ENCODE peak calls at places on chromosomes 4 and X, in seven cellular contexts. J is fibroblast of mammary gland, A is tibial nerve, O is MM.1S, V is B cell, Z is AG09319, T is bronchial epithelial cell. L is an unnamed sample.

GRCh38 chr4:44679060-44679459 is 840 bp downstream of the GUF1 start:
- DNase-seq in J (no peak), A (no peak), O (no peak), V (no peak), Z (no peak), T (no peak), L (no peak)

GRCh38 chr4:83150563-83151330 is 36.2 kb upstream of the PLAC8 start:
- DNase-seq in J (peak), A (no peak), O (no peak), V (no peak), Z (no peak), T (peak), L (no peak)

GRCh38 chr4:8069102-8069752 is 89.4 kb downstream of the ABLIM2 start:
- DNase-seq in J (no peak), A (no peak), O (no peak), V (no peak), Z (no peak), T (no peak), L (no peak)

GRCh38 chr4:5018603-5019002 is 655 bp downstream of the CYTL1 start:
- DNase-seq in J (no peak), A (no peak), O (no peak), V (no peak), Z (no peak), T (no peak), L (no peak)

GRCh38 chr4:153159728-153160221 is 44.5 kb upstream of the TRIM2 start:
- DNase-seq in J (peak), A (no peak), O (no peak), V (no peak), Z (no peak), T (no peak), L (no peak)

GRCh38 chr4:35723973-35724372 is 520.3 kb downstream of the ARAP2 start:
- DNase-seq in J (no peak), A (no peak), O (no peak), V (no peak), Z (no peak), T (no peak), L (no peak)

GRCh38 chr4:19009886-19010285 is 988.3 kb upstream of the LCORL start:
- DNase-seq in J (no peak), A (no peak), O (no peak), V (no peak), Z (no peak), T (no peak), L (no peak)

GRCh38 chr4:124803026-124803425 is 90.5 kb upstream of the ANKRD50 start:
- DNase-seq in J (no peak), A (no peak), O (no peak), V (no peak), Z (no peak), T (no peak), L (no peak)

GRCh38 chr4:152988721-152989553 is 52.8 kb downstream of the FHDC1 start:
- DNase-seq in J (no peak), A (no peak), O (no peak), V (no peak), Z (no peak), T (no peak), L (no peak)

GRCh38 chr4:127685292-127685691 is 44.9 kb upstream of the SLC25A31 start:
- DNase-seq in J (peak), A (no peak), O (no peak), V (no peak), Z (no peak), T (peak), L (no peak)

GRCh38 chr4:156638925-156639605 is 332.5 kb downstream of the PDGFC start:
- DNase-seq in J (peak), A (no peak), O (no peak), V (no peak), Z (peak), T (peak), L (no peak)

GRCh38 chr4:127249767-127250108 is 383.0 kb upstream of the INTU start:
- DNase-seq in J (no peak), A (no peak), O (no peak), V (no peak), Z (no peak), T (peak), L (no peak)

GRCh38 chr4:96766359-96766758 is 926.5 kb downstream of the PDHA2 start:
- DNase-seq in J (no peak), A (no peak), O (no peak), V (no peak), Z (no peak), T (peak), L (no peak)

GRCh38 chr4:86918539-86919072 is 16.2 kb upstream of the AFF1 start:
- DNase-seq in J (peak), A (no peak), O (no peak), V (no peak), Z (no peak), T (peak), L (no peak)

GRCh38 chrX:44261286-44261685 is 82.2 kb downstream of the EFHC2 start:
- DNase-seq in J (no peak), A (no peak), O (no peak), V (no peak), Z (no peak), T (no peak), L (no peak)

GRCh38 chrX:103686199-103687072 is at the start of gene MORF4L2:
- DNase-seq in J (peak), A (peak), O (peak), V (peak), Z (peak), T (peak), L (no peak)

GRCh38 chrX:103687696-103688191 is 1.2 kb upstream of the MORF4L2 start:
- DNase-seq in J (peak), A (peak), O (peak), V (peak), Z (peak), T (peak), L (no peak)

GRCh38 chrX:103685396-103685795 is 1.1 kb downstream of the MORF4L2 start:
- DNase-seq in J (peak), A (no peak), O (no peak), V (peak), Z (no peak), T (no peak), L (no peak)

GRCh38 chrX:103688949-103689348 is 2.5 kb upstream of the MORF4L2 start:
- DNase-seq in J (peak), A (no peak), O (peak), V (peak), Z (no peak), T (peak), L (no peak)

GRCh38 chrX:103687073-103687695 is 685 bp upstream of the MORF4L2 start:
- DNase-seq in J (no peak), A (peak), O (peak), V (peak), Z (peak), T (peak), L (no peak)
- TF ChIP-seq CTCF in J (peak), A (peak), O (peak), V (no peak), Z (peak), T (peak), L (peak)

GRCh38 chrX:16212436-16212835 is 45.2 kb downstream of the MAGEB17 start:
- DNase-seq in J (peak), A (no peak), O (no peak), V (peak), Z (no peak), T (no peak), L (no peak)
- TF ChIP-seq CTCF in J (peak), A (no peak), O (peak), V (no peak), Z (peak), T (no peak), L (peak)

GRCh38 chr4:48943387-48943786 is 36.8 kb upstream of the OCIAD2 start:
- DNase-seq in J (no peak), A (no peak), O (no peak), V (no peak), Z (no peak), T (peak), L (no peak)
- TF ChIP-seq CTCF in J (peak), A (no peak), O (no peak), V (no peak), Z (no peak), T (peak), L (peak)

DNA sequence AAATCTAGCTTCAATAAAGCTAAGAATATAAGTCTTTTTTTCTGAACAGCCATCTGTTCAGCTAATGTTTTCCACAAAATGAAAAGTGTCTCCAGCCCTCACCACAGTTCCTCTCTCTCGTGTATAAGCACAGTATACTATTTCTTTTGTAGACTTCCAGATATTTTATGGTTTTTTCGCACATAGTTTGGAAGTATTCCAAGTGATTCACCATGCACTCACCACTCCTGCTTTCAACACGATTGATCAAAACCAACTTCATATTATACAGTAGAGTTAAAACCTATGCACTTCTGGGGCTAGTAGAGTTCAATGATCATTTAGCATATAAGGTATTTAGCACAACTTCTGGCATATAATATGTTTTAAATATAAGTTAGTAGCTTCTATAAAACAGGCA is 105.8 kb upstream of the DCAF12L1 start:
- DNase-seq in J (peak), A (no peak), O (no peak), V (no peak), Z (no peak), T (peak), L (no peak)
- TF ChIP-seq CTCF in J (no peak), A (no peak), O (no peak), V (no peak), Z (no peak), T (no peak), L (no peak)

GRCh38 chr4:92091335-92091734 is 212.4 kb upstream of the GRID2 start:
- DNase-seq in J (no peak), A (no peak), O (peak), V (no peak), Z (no peak), T (no peak), L (no peak)
- TF ChIP-seq CTCF in J (no peak), A (no peak), O (peak), V (no peak), Z (no peak), T (no peak), L (no peak)

GRCh38 chrX:68498044-68498507 is 775 bp upstream of the YIPF6 start:
- DNase-seq in J (peak), A (no peak), O (no peak), V (no peak), Z (no peak), T (peak), L (no peak)
- TF ChIP-seq CTCF in J (no peak), A (no peak), O (no peak), V (no peak), Z (no peak), T (no peak), L (no peak)